ENCODE peak calls at places on chromosomes 4 and X, in seven cellular contexts. One of them, this sample, is unnamed.

GRCh38 chr4:5707366-5708133 is 809 bp downstream of the EVC2 start:
- DNase-seq in CD14-positive monocyte: peak
- DNase-seq in lower lobe of right lung: no peak
- DNase-seq in IMR-90: no peak
- DNase-seq in A549: no peak
- DNase-seq in HepG2: no peak
- DNase-seq in GM23338: no peak
- DNase-seq in this sample: no peak

GRCh38 chrX:152632445-152633097 is 5.1 kb upstream of the GABRQ start:
- DNase-seq in HepG2: peak
- DNase-seq in A549: peak
- DNase-seq in lower lobe of right lung: no peak
- DNase-seq in GM23338: peak
- DNase-seq in CD14-positive monocyte: no peak
- DNase-seq in IMR-90: peak
- DNase-seq in this sample: peak

GRCh38 chr4:92305148-92305877 is 1.5 kb downstream of the GRID2 start:
- DNase-seq in CD14-positive monocyte: no peak
- DNase-seq in IMR-90: peak
- DNase-seq in lower lobe of right lung: peak
- DNase-seq in GM23338: peak
- DNase-seq in A549: peak
- DNase-seq in HepG2: no peak
- DNase-seq in this sample: no peak

GRCh38 chrX:38220024-38220935 is at the start of gene SRPX:
- DNase-seq in lower lobe of right lung: peak
- DNase-seq in IMR-90: peak
- DNase-seq in CD14-positive monocyte: no peak
- DNase-seq in A549: peak
- DNase-seq in HepG2: no peak
- DNase-seq in GM23338: peak
- DNase-seq in this sample: peak

GRCh38 chr4:140926672-140927071 is 170.5 kb upstream of the TBC1D9 start:
- DNase-seq in lower lobe of right lung: no peak
- DNase-seq in HepG2: no peak
- DNase-seq in A549: no peak
- DNase-seq in IMR-90: peak
- DNase-seq in GM23338: no peak
- DNase-seq in CD14-positive monocyte: no peak
- DNase-seq in this sample: peak

GRCh38 chrX:42128020-42128419 is 204.7 kb upstream of the CASK start:
- DNase-seq in CD14-positive monocyte: no peak
- DNase-seq in HepG2: no peak
- DNase-seq in A549: no peak
- DNase-seq in GM23338: no peak
- DNase-seq in IMR-90: no peak
- DNase-seq in lower lobe of right lung: no peak
- DNase-seq in this sample: no peak

GRCh38 chr4:14260591-14260990 is 633.1 kb upstream of the BOD1L1 start:
- DNase-seq in HepG2: no peak
- DNase-seq in GM23338: no peak
- DNase-seq in CD14-positive monocyte: no peak
- DNase-seq in A549: no peak
- DNase-seq in lower lobe of right lung: no peak
- DNase-seq in IMR-90: no peak
- DNase-seq in this sample: no peak

GRCh38 chr4:18641334-18641733 is 619.8 kb upstream of the LCORL start:
- DNase-seq in IMR-90: no peak
- DNase-seq in HepG2: no peak
- DNase-seq in GM23338: no peak
- DNase-seq in CD14-positive monocyte: no peak
- DNase-seq in A549: no peak
- DNase-seq in lower lobe of right lung: no peak
- DNase-seq in this sample: no peak

GRCh38 chr4:86493460-86493859 is 100.7 kb upstream of the PTPN13 start:
- DNase-seq in GM23338: peak
- DNase-seq in lower lobe of right lung: no peak
- DNase-seq in IMR-90: peak
- DNase-seq in CD14-positive monocyte: no peak
- DNase-seq in A549: no peak
- DNase-seq in HepG2: no peak
- DNase-seq in this sample: peak

GRCh38 chrX:65745992-65746391 is 78.5 kb downstream of the MSN start:
- DNase-seq in lower lobe of right lung: no peak
- DNase-seq in CD14-positive monocyte: no peak
- DNase-seq in GM23338: peak
- DNase-seq in A549: peak
- DNase-seq in HepG2: no peak
- DNase-seq in IMR-90: no peak
- DNase-seq in this sample: no peak
- TF ChIP-seq CTCF in lower lobe of right lung: no peak
- TF ChIP-seq CTCF in CD14-positive monocyte: no peak
- TF ChIP-seq CTCF in GM23338: peak
- TF ChIP-seq CTCF in A549: peak
- TF ChIP-seq CTCF in HepG2: no peak
- TF ChIP-seq CTCF in IMR-90: peak
- TF ChIP-seq CTCF in this sample: peak

GRCh38 chrX:110678591-110678990 is 117.0 kb downstream of the CHRDL1 start:
- DNase-seq in CD14-positive monocyte: no peak
- DNase-seq in IMR-90: no peak
- DNase-seq in HepG2: no peak
- DNase-seq in GM23338: peak
- DNase-seq in A549: no peak
- DNase-seq in lower lobe of right lung: no peak
- DNase-seq in this sample: no peak
- TF ChIP-seq CTCF in CD14-positive monocyte: no peak
- TF ChIP-seq CTCF in IMR-90: no peak
- TF ChIP-seq CTCF in HepG2: no peak
- TF ChIP-seq CTCF in GM23338: peak
- TF ChIP-seq CTCF in A549: no peak
- TF ChIP-seq CTCF in lower lobe of right lung: no peak
- TF ChIP-seq CTCF in this sample: no peak

GRCh38 chrX:71225661-71226060 is 2.6 kb downstream of the GJB1 start:
- DNase-seq in HepG2: no peak
- DNase-seq in GM23338: peak
- DNase-seq in A549: no peak
- DNase-seq in lower lobe of right lung: no peak
- DNase-seq in IMR-90: no peak
- DNase-seq in CD14-positive monocyte: no peak
- DNase-seq in this sample: no peak

GRCh38 chrX:71228063-71228642 is 5.1 kb downstream of the GJB1 start:
- DNase-seq in GM23338: no peak
- DNase-seq in A549: no peak
- DNase-seq in lower lobe of right lung: no peak
- DNase-seq in HepG2: peak
- DNase-seq in CD14-positive monocyte: no peak
- DNase-seq in IMR-90: no peak
- DNase-seq in this sample: no peak

GRCh38 chrX:71224098-71224708 is 1.2 kb downstream of the GJB1 start:
- DNase-seq in HepG2: no peak
- DNase-seq in lower lobe of right lung: no peak
- DNase-seq in A549: no peak
- DNase-seq in CD14-positive monocyte: no peak
- DNase-seq in IMR-90: no peak
- DNase-seq in GM23338: no peak
- DNase-seq in this sample: no peak

GRCh38 chrX:71224969-71225368 is 1.9 kb downstream of the GJB1 start:
- DNase-seq in A549: no peak
- DNase-seq in HepG2: peak
- DNase-seq in GM23338: no peak
- DNase-seq in CD14-positive monocyte: no peak
- DNase-seq in IMR-90: no peak
- DNase-seq in lower lobe of right lung: no peak
- DNase-seq in this sample: no peak

DNA sequence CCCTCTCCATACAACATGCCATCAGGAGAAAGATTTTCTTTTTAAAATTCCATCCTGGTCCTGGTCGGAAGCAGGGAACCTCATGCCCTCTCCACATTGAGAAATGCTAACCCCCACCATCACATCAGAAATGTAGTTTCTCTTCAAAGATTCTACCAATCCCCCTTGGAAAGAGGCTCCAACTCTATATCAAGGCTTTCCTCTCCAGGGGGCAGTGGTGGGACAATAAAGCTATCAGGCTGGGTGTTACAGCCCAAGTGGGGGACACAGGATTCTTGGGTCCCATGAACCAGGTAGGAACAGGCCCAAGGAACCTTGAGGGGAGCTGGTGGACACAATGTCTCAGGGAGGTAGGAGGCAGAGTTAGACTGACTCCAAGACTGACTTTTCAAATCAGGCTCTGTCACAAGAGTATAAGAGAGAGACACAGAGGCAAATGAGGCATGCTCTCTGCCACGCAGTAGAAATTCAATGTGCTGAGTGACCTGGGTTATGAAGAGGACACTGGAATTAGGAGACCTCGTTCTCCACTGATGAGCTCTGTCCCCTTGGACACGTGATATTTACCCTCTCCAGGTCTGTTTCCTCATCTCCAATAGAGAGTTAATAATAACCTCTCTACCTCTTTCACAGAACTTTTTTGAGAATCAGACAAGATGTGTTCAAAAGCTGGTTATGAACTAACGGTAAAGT is 4.5 kb downstream of the GJB1 start:
- DNase-seq in IMR-90: no peak
- DNase-seq in A549: no peak
- DNase-seq in GM23338: peak
- DNase-seq in lower lobe of right lung: no peak
- DNase-seq in CD14-positive monocyte: no peak
- DNase-seq in HepG2: peak
- DNase-seq in this sample: no peak
- TF ChIP-seq CTCF in IMR-90: no peak
- TF ChIP-seq CTCF in A549: no peak
- TF ChIP-seq CTCF in GM23338: peak
- TF ChIP-seq CTCF in lower lobe of right lung: no peak
- TF ChIP-seq CTCF in CD14-positive monocyte: no peak
- TF ChIP-seq CTCF in HepG2: peak
- TF ChIP-seq CTCF in this sample: no peak

GRCh38 chr4:100742045-100742444 is 224.2 kb upstream of the EMCN start:
- DNase-seq in IMR-90: peak
- DNase-seq in CD14-positive monocyte: no peak
- DNase-seq in lower lobe of right lung: no peak
- DNase-seq in HepG2: peak
- DNase-seq in GM23338: peak
- DNase-seq in A549: peak
- DNase-seq in this sample: peak
- TF ChIP-seq CTCF in IMR-90: peak
- TF ChIP-seq CTCF in CD14-positive monocyte: no peak
- TF ChIP-seq CTCF in lower lobe of right lung: peak
- TF ChIP-seq CTCF in HepG2: peak
- TF ChIP-seq CTCF in GM23338: peak
- TF ChIP-seq CTCF in A549: peak
- TF ChIP-seq CTCF in this sample: peak

DNA sequence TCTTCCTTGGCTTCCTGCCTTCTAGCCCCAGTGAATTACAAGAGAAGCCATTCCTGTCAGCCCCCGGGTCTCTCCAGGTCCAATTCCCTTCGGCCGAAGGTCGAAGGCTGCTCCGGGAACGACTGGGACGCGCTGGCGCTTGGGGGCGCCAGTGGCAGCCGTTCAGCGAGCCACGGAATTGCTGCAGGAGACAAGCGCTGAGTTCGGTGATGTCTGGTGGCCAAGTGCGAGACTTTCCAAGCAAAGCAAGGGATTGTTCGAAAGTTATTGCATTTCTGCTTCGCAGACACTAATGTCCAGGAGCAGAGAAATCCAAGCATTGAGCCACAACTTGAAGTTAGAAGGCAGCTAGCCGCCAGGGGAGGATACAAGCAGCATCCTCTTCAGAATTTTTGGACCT is 1.1 kb upstream of the DKK2 start:
- DNase-seq in CD14-positive monocyte: no peak
- DNase-seq in IMR-90: peak
- DNase-seq in A549: no peak
- DNase-seq in lower lobe of right lung: peak
- DNase-seq in GM23338: peak
- DNase-seq in HepG2: no peak
- DNase-seq in this sample: peak
- TF ChIP-seq CTCF in CD14-positive monocyte: no peak
- TF ChIP-seq CTCF in IMR-90: peak
- TF ChIP-seq CTCF in A549: no peak
- TF ChIP-seq CTCF in lower lobe of right lung: peak
- TF ChIP-seq CTCF in GM23338: peak
- TF ChIP-seq CTCF in HepG2: peak
- TF ChIP-seq CTCF in this sample: peak

DNA sequence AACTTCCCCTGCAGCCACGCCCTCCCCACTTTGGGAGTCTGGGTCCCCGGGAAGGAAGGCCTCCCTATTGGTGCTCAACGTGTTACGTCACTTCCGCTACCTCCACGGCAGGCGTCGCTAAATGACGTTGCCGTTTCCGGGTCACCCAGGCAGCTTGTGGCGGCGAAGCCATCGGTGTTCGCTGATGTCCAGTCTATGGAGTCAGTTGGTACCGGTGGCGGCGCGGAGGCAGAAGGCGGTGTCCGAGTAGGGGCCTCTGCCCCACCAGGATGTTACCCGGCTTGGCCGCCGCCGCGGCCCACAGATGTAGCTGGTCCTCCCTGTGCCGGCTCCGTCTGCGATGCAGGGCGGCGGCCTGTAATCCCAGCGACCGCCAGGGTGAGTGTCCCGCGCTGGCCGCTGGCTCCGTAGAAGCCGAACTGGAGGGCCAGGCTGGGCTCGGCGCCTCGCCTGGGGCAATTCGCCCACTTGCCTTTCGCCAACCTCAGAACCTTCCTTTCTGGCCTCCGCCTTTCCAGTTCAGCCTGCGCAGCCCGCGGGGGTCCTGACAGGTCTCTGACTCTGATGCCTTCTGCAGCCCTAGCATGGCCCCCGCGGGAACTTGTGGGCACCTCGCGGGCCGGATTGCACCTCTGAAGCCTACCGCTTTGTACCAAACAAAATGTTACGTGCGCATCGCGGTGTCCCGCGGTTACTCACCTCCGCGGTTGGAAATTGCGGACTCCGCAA is at the start of gene SLC30A9:
- DNase-seq in A549: peak
- DNase-seq in IMR-90: peak
- DNase-seq in HepG2: peak
- DNase-seq in CD14-positive monocyte: peak
- DNase-seq in lower lobe of right lung: peak
- DNase-seq in GM23338: peak
- DNase-seq in this sample: peak
- TF ChIP-seq CTCF in A549: no peak
- TF ChIP-seq CTCF in IMR-90: peak
- TF ChIP-seq CTCF in HepG2: peak
- TF ChIP-seq CTCF in CD14-positive monocyte: peak
- TF ChIP-seq CTCF in lower lobe of right lung: peak
- TF ChIP-seq CTCF in GM23338: no peak
- TF ChIP-seq CTCF in this sample: peak

DNA sequence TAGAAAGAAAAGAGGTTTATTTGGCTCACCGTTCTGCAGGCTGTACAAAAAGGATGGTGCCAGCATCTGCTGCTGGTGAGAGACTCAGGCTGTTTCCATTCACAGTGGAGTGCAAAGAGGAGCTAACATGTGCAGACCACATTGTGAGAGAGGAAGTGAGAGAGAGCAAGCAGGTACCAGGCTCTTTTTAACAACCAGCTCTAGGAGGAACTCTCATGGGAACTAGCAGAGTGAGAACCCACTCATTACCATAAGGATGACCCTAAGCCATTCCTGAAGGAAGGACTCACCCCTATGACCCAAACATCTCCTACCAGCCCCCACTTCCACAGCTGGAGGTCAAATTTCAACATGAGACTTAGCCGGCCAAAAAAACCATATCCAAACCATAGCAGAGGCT is 158.6 kb upstream of the ADGRL3 start:
- DNase-seq in HepG2: no peak
- DNase-seq in IMR-90: no peak
- DNase-seq in CD14-positive monocyte: no peak
- DNase-seq in A549: no peak
- DNase-seq in GM23338: no peak
- DNase-seq in lower lobe of right lung: no peak
- DNase-seq in this sample: no peak
- TF ChIP-seq CTCF in HepG2: no peak
- TF ChIP-seq CTCF in IMR-90: no peak
- TF ChIP-seq CTCF in CD14-positive monocyte: no peak
- TF ChIP-seq CTCF in A549: no peak
- TF ChIP-seq CTCF in GM23338: no peak
- TF ChIP-seq CTCF in lower lobe of right lung: no peak
- TF ChIP-seq CTCF in this sample: no peak

This sample was measured in HFFc6.